ENCODE peak calls at places on chromosomes 2 and 18, in four cellular contexts. One of them, this sample, is unnamed.

GRCh38 chr2:129802290-129802689 is 177.2 kb upstream of the RAB6C start:
- DNase-seq in IMR-90: no peak
- DNase-seq in choroid plexus epithelial cell: no peak
- DNase-seq in mesothelial cell of epicardium: no peak
- DNase-seq in this sample: no peak

GRCh38 chr2:222448806-222449205 is 24.5 kb downstream of the SGPP2 start:
- DNase-seq in IMR-90: peak
- DNase-seq in choroid plexus epithelial cell: peak
- DNase-seq in mesothelial cell of epicardium: no peak
- DNase-seq in this sample: no peak

GRCh38 chr2:241798631-241799521 is 10.1 kb upstream of the NEU4 start:
- DNase-seq in IMR-90: no peak
- DNase-seq in choroid plexus epithelial cell: no peak
- DNase-seq in mesothelial cell of epicardium: peak
- DNase-seq in this sample: peak

GRCh38 chr2:72027426-72028161 is 120.1 kb downstream of the CYP26B1 start:
- DNase-seq in IMR-90: no peak
- DNase-seq in choroid plexus epithelial cell: no peak
- DNase-seq in mesothelial cell of epicardium: peak
- DNase-seq in this sample: peak

GRCh38 chr18:49691177-49691608 is 122.1 kb downstream of the ACAA2 start:
- DNase-seq in IMR-90: peak
- DNase-seq in choroid plexus epithelial cell: peak
- DNase-seq in mesothelial cell of epicardium: no peak
- DNase-seq in this sample: no peak

GRCh38 chr2:107305966-107306365 is 420.0 kb upstream of the ST6GAL2 start:
- DNase-seq in IMR-90: no peak
- DNase-seq in choroid plexus epithelial cell: no peak
- DNase-seq in mesothelial cell of epicardium: no peak
- DNase-seq in this sample: no peak

GRCh38 chr2:145807978-145808377 is 1288.1 kb upstream of the ZEB2 start:
- DNase-seq in IMR-90: peak
- DNase-seq in choroid plexus epithelial cell: peak
- DNase-seq in mesothelial cell of epicardium: no peak
- DNase-seq in this sample: no peak

GRCh38 chr2:241506793-241507429 is 1.5 kb downstream of the STK25 start:
- DNase-seq in IMR-90: no peak
- DNase-seq in choroid plexus epithelial cell: no peak
- DNase-seq in mesothelial cell of epicardium: no peak
- DNase-seq in this sample: no peak

GRCh38 chr2:110994250-110994961 is 126.3 kb upstream of the BCL2L11 start:
- DNase-seq in IMR-90: no peak
- DNase-seq in choroid plexus epithelial cell: no peak
- DNase-seq in mesothelial cell of epicardium: no peak
- DNase-seq in this sample: no peak

GRCh38 chr18:7330041-7330440 is 99.2 kb downstream of the LRRC30 start:
- DNase-seq in IMR-90: no peak
- DNase-seq in choroid plexus epithelial cell: no peak
- DNase-seq in mesothelial cell of epicardium: no peak
- DNase-seq in this sample: no peak

GRCh38 chr2:6977095-6977777 is 60.0 kb downstream of the RNF144A start:
- DNase-seq in IMR-90: no peak
- DNase-seq in choroid plexus epithelial cell: no peak
- DNase-seq in mesothelial cell of epicardium: no peak
- DNase-seq in this sample: no peak

GRCh38 chr2:154623819-154624218 is 74.7 kb upstream of the KCNJ3 start:
- DNase-seq in IMR-90: peak
- DNase-seq in choroid plexus epithelial cell: peak
- DNase-seq in mesothelial cell of epicardium: peak
- DNase-seq in this sample: peak

GRCh38 chr2:8805278-8806045 is 32.0 kb downstream of the KIDINS220 start:
- DNase-seq in IMR-90: no peak
- DNase-seq in choroid plexus epithelial cell: no peak
- DNase-seq in mesothelial cell of epicardium: no peak
- DNase-seq in this sample: no peak

GRCh38 chr2:112173646-112174319 is 35.6 kb downstream of the FBLN7 start:
- DNase-seq in IMR-90: no peak
- DNase-seq in choroid plexus epithelial cell: no peak
- DNase-seq in mesothelial cell of epicardium: no peak
- DNase-seq in this sample: no peak

GRCh38 chr18:8705941-8706544 is 687 bp downstream of the MTCL1 start:
- DNase-seq in IMR-90: no peak
- DNase-seq in choroid plexus epithelial cell: no peak
- DNase-seq in mesothelial cell of epicardium: peak
- DNase-seq in this sample: no peak

GRCh38 chr18:77208969-77209368 is 40.7 kb upstream of the GALR1 start:
- DNase-seq in IMR-90: peak
- DNase-seq in choroid plexus epithelial cell: peak
- DNase-seq in mesothelial cell of epicardium: no peak
- DNase-seq in this sample: no peak

GRCh38 chr18:48796491-48797205 is 154.1 kb downstream of the SMAD7 start:
- DNase-seq in IMR-90: no peak
- DNase-seq in choroid plexus epithelial cell: no peak
- DNase-seq in mesothelial cell of epicardium: no peak
- DNase-seq in this sample: no peak

GRCh38 chr2:3598912-3599854 is 4.3 kb downstream of the COLEC11 start:
- DNase-seq in IMR-90: no peak
- DNase-seq in choroid plexus epithelial cell: no peak
- DNase-seq in mesothelial cell of epicardium: no peak
- DNase-seq in this sample: no peak

GRCh38 chr2:49861821-49862220 is 707.5 kb upstream of the FSHR start:
- DNase-seq in IMR-90: no peak
- DNase-seq in choroid plexus epithelial cell: no peak
- DNase-seq in mesothelial cell of epicardium: no peak
- DNase-seq in this sample: no peak

GRCh38 chr2:218962859-218963492 is 3.5 kb downstream of the CDK5R2 start:
- DNase-seq in IMR-90: peak
- DNase-seq in choroid plexus epithelial cell: peak
- DNase-seq in mesothelial cell of epicardium: peak
- DNase-seq in this sample: peak

GRCh38 chr2:205714789-205715411 is 32.6 kb downstream of the NRP2 start:
- DNase-seq in IMR-90: peak
- DNase-seq in choroid plexus epithelial cell: no peak
- DNase-seq in mesothelial cell of epicardium: no peak
- DNase-seq in this sample: no peak

GRCh38 chr2:241561811-241562210 is 3.3 kb downstream of the BOK start:
- DNase-seq in IMR-90: peak
- DNase-seq in choroid plexus epithelial cell: peak
- DNase-seq in mesothelial cell of epicardium: peak
- DNase-seq in this sample: no peak

GRCh38 chr2:677056-677949 is at the start of gene TMEM18:
- DNase-seq in IMR-90: peak
- DNase-seq in choroid plexus epithelial cell: peak
- DNase-seq in mesothelial cell of epicardium: no peak
- DNase-seq in this sample: no peak

GRCh38 chr2:209501579-209501978 is 77.7 kb downstream of the MAP2 start:
- DNase-seq in IMR-90: no peak
- DNase-seq in choroid plexus epithelial cell: peak
- DNase-seq in mesothelial cell of epicardium: no peak
- DNase-seq in this sample: no peak

GRCh38 chr2:236105955-236106607 is 62.1 kb downstream of the GBX2 start:
- DNase-seq in IMR-90: no peak
- DNase-seq in choroid plexus epithelial cell: no peak
- DNase-seq in mesothelial cell of epicardium: no peak
- DNase-seq in this sample: no peak

GRCh38 chr2:88751770-88752169 is 60.3 kb downstream of the RPIA start:
- DNase-seq in IMR-90: no peak
- DNase-seq in choroid plexus epithelial cell: no peak
- DNase-seq in mesothelial cell of epicardium: no peak
- DNase-seq in this sample: no peak

GRCh38 chr2:222656544-222657446 is 903 bp upstream of the FARSB start:
- DNase-seq in IMR-90: no peak
- DNase-seq in choroid plexus epithelial cell: no peak
- DNase-seq in mesothelial cell of epicardium: no peak
- DNase-seq in this sample: no peak

GRCh38 chr2:232891621-232892071 is 21.6 kb downstream of the SNORC start:
- DNase-seq in IMR-90: peak
- DNase-seq in choroid plexus epithelial cell: peak
- DNase-seq in mesothelial cell of epicardium: no peak
- DNase-seq in this sample: no peak

GRCh38 chr2:237475704-237476107 is 11.3 kb upstream of the MLPH start:
- DNase-seq in IMR-90: peak
- DNase-seq in choroid plexus epithelial cell: peak
- DNase-seq in mesothelial cell of epicardium: no peak
- DNase-seq in this sample: no peak

GRCh38 chr18:55862693-55863485 is 274.9 kb upstream of the TCF4 start:
- DNase-seq in IMR-90: no peak
- DNase-seq in choroid plexus epithelial cell: no peak
- DNase-seq in mesothelial cell of epicardium: no peak
- DNase-seq in this sample: no peak

GRCh38 chr18:55859116-55859515 is 271.1 kb upstream of the TCF4 start:
- DNase-seq in IMR-90: no peak
- DNase-seq in choroid plexus epithelial cell: no peak
- DNase-seq in mesothelial cell of epicardium: no peak
- DNase-seq in this sample: no peak

GRCh38 chr18:55858661-55859111 is 270.7 kb upstream of the TCF4 start:
- DNase-seq in IMR-90: no peak
- DNase-seq in choroid plexus epithelial cell: no peak
- DNase-seq in mesothelial cell of epicardium: no peak
- DNase-seq in this sample: no peak

GRCh38 chr18:55863876-55864275 is 275.9 kb upstream of the TCF4 start:
- DNase-seq in IMR-90: peak
- DNase-seq in choroid plexus epithelial cell: no peak
- DNase-seq in mesothelial cell of epicardium: no peak
- DNase-seq in this sample: no peak

GRCh38 chr18:55861266-55861665 is 273.3 kb upstream of the TCF4 start:
- DNase-seq in IMR-90: peak
- DNase-seq in choroid plexus epithelial cell: peak
- DNase-seq in mesothelial cell of epicardium: no peak
- DNase-seq in this sample: no peak
- TF ChIP-seq CTCF in IMR-90: peak
- TF ChIP-seq CTCF in choroid plexus epithelial cell: peak
- TF ChIP-seq CTCF in mesothelial cell of epicardium: no peak
- TF ChIP-seq CTCF in this sample: peak

DNA sequence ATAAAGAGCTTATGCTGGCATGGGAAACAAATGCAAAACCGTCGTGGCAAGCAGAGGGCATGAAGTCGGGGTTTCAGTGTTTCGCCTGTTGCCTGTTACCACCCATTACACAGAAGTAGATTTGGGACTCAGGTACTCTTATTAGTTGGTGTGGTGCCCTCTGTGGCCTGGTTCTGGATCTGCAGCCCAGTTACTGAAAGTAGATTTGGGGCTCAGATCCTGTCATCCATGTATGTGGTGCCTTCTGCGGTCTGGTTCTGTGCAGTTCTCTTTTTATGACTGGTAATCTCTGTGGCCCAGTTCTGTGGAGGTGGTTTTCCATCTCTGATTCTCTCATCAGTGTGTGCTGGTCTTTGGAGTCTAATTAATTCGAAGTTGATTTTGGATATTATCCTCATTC is 45.2 kb downstream of the ADNP2 start:
- DNase-seq in IMR-90: peak
- DNase-seq in choroid plexus epithelial cell: peak
- DNase-seq in mesothelial cell of epicardium: no peak
- DNase-seq in this sample: no peak
- TF ChIP-seq CTCF in IMR-90: peak
- TF ChIP-seq CTCF in choroid plexus epithelial cell: peak
- TF ChIP-seq CTCF in mesothelial cell of epicardium: no peak
- TF ChIP-seq CTCF in this sample: peak

GRCh38 chr2:127865926-127866325 is 8.0 kb upstream of the POLR2D start:
- DNase-seq in IMR-90: no peak
- DNase-seq in choroid plexus epithelial cell: no peak
- DNase-seq in mesothelial cell of epicardium: no peak
- DNase-seq in this sample: no peak

GRCh38 chr2:127859712-127860085 is 1.7 kb upstream of the POLR2D start:
- DNase-seq in IMR-90: no peak
- DNase-seq in choroid plexus epithelial cell: peak
- DNase-seq in mesothelial cell of epicardium: peak
- DNase-seq in this sample: peak

GRCh38 chr2:127862228-127862627 is 4.3 kb upstream of the POLR2D start:
- DNase-seq in IMR-90: no peak
- DNase-seq in choroid plexus epithelial cell: no peak
- DNase-seq in mesothelial cell of epicardium: no peak
- DNase-seq in this sample: no peak

GRCh38 chr2:127864877-127865276 is 6.9 kb upstream of the POLR2D start:
- DNase-seq in IMR-90: no peak
- DNase-seq in choroid plexus epithelial cell: peak
- DNase-seq in mesothelial cell of epicardium: no peak
- DNase-seq in this sample: no peak
- TF ChIP-seq CTCF in IMR-90: no peak
- TF ChIP-seq CTCF in choroid plexus epithelial cell: peak
- TF ChIP-seq CTCF in mesothelial cell of epicardium: no peak
- TF ChIP-seq CTCF in this sample: no peak

GRCh38 chr2:113240150-113240914 is 38.4 kb downstream of the PAX8 start:
- DNase-seq in IMR-90: peak
- DNase-seq in choroid plexus epithelial cell: peak
- DNase-seq in mesothelial cell of epicardium: no peak
- DNase-seq in this sample: no peak
- TF ChIP-seq CTCF in IMR-90: no peak
- TF ChIP-seq CTCF in choroid plexus epithelial cell: no peak
- TF ChIP-seq CTCF in mesothelial cell of epicardium: no peak
- TF ChIP-seq CTCF in this sample: no peak

GRCh38 chr2:98577313-98577712 is 31.0 kb downstream of the COA5 start:
- DNase-seq in IMR-90: no peak
- DNase-seq in choroid plexus epithelial cell: no peak
- DNase-seq in mesothelial cell of epicardium: no peak
- DNase-seq in this sample: no peak
- TF ChIP-seq CTCF in IMR-90: peak
- TF ChIP-seq CTCF in choroid plexus epithelial cell: peak
- TF ChIP-seq CTCF in mesothelial cell of epicardium: no peak
- TF ChIP-seq CTCF in this sample: peak

DNA sequence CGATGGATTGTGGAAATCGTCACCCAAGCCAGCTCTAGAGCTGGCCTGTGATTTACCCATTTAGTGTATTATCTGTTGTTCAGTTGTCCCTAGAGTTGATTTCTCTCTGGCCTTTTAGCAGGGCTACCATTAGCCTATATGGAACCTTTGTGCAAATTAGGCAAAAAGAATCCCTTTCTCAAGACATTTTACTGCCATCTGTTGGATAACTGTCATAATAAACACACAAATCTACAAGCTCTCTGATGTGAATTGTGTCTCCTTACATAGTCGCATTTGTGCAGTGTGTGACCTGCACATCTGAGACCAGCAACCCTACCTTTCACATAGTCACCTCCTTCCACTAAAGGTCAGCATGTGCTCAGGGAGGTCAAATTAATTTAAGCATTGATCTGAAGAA is 34.0 kb downstream of the LOXHD1 start:
- DNase-seq in IMR-90: peak
- DNase-seq in choroid plexus epithelial cell: peak
- DNase-seq in mesothelial cell of epicardium: no peak
- DNase-seq in this sample: no peak
- TF ChIP-seq CTCF in IMR-90: peak
- TF ChIP-seq CTCF in choroid plexus epithelial cell: peak
- TF ChIP-seq CTCF in mesothelial cell of epicardium: no peak
- TF ChIP-seq CTCF in this sample: no peak

GRCh38 chr18:54739476-54739875 is 88.8 kb upstream of the RAB27B start:
- DNase-seq in IMR-90: peak
- DNase-seq in choroid plexus epithelial cell: peak
- DNase-seq in mesothelial cell of epicardium: no peak
- DNase-seq in this sample: no peak

GRCh38 chr18:54740146-54740844 is 88.0 kb upstream of the RAB27B start:
- DNase-seq in IMR-90: peak
- DNase-seq in choroid plexus epithelial cell: peak
- DNase-seq in mesothelial cell of epicardium: no peak
- DNase-seq in this sample: no peak

GRCh38 chr18:54742120-54742519 is 86.2 kb upstream of the RAB27B start:
- DNase-seq in IMR-90: no peak
- DNase-seq in choroid plexus epithelial cell: peak
- DNase-seq in mesothelial cell of epicardium: no peak
- DNase-seq in this sample: no peak

GRCh38 chr18:54742654-54743053 is 85.6 kb upstream of the RAB27B start:
- DNase-seq in IMR-90: peak
- DNase-seq in choroid plexus epithelial cell: peak
- DNase-seq in mesothelial cell of epicardium: no peak
- DNase-seq in this sample: no peak

GRCh38 chr18:54743596-54743995 is 84.7 kb upstream of the RAB27B start:
- DNase-seq in IMR-90: no peak
- DNase-seq in choroid plexus epithelial cell: no peak
- DNase-seq in mesothelial cell of epicardium: no peak
- DNase-seq in this sample: no peak
- TF ChIP-seq CTCF in IMR-90: no peak
- TF ChIP-seq CTCF in choroid plexus epithelial cell: no peak
- TF ChIP-seq CTCF in mesothelial cell of epicardium: no peak
- TF ChIP-seq CTCF in this sample: no peak